ENCODE peak calls at places on chromosomes 7 and 10, in six cellular contexts. A, F, H, R, W and J are unnamed samples.

GRCh38 chr10:71763352-71764127 is 9.8 kb downstream of the VSIR start:
- DNase-seq in A (no peak), F (no peak), H (peak), R (no peak), W (no peak), J (no peak)

GRCh38 chr10:72330059-72330426 is 24.7 kb downstream of the DNAJB12 start:
- DNase-seq in A (no peak), F (no peak), H (no peak), R (no peak), W (no peak), J (no peak)

GRCh38 chr10:32962541-32962940 is 4.5 kb upstream of the ITGB1 start:
- DNase-seq in A (no peak), F (no peak), H (no peak), R (no peak), W (peak), J (no peak)

GRCh38 chr7:128221929-128222403 is 19.1 kb upstream of the LEP start:
- DNase-seq in A (no peak), F (no peak), H (no peak), R (no peak), W (peak), J (no peak)

GRCh38 chr7:127550247-127550646 is 35.1 kb downstream of the GCC1 start:
- DNase-seq in A (no peak), F (no peak), H (no peak), R (peak), W (no peak), J (no peak)

GRCh38 chr7:117781707-117782106 is 91.5 kb downstream of the CTTNBP2 start:
- DNase-seq in A (no peak), F (no peak), H (no peak), R (peak), W (no peak), J (no peak)

GRCh38 chr10:44763331-44763730 is 147.8 kb upstream of the TMEM72 start:
- DNase-seq in A (no peak), F (no peak), H (no peak), R (no peak), W (no peak), J (no peak)

GRCh38 chr7:103307487-103308231 is 10.4 kb downstream of the PMPCB start:
- DNase-seq in A (no peak), F (no peak), H (no peak), R (no peak), W (no peak), J (no peak)

GRCh38 chr7:2313450-2314208 is 612 bp downstream of the SNX8 start:
- DNase-seq in A (no peak), F (peak), H (no peak), R (no peak), W (peak), J (no peak)

GRCh38 chr7:39488467-39489393 is 77.5 kb upstream of the YAE1 start:
- DNase-seq in A (no peak), F (no peak), H (no peak), R (no peak), W (no peak), J (no peak)

GRCh38 chr7:45943986-45944385 is 22.9 kb upstream of the IGFBP3 start:
- DNase-seq in A (no peak), F (no peak), H (no peak), R (no peak), W (no peak), J (no peak)

GRCh38 chr10:71963351-71963755 is 842 bp upstream of the CHST3 start:
- DNase-seq in A (no peak), F (peak), H (no peak), R (no peak), W (no peak), J (peak)

GRCh38 chr10:12177642-12178041 is 18.0 kb downstream of the NUDT5 start:
- DNase-seq in A (no peak), F (no peak), H (no peak), R (peak), W (no peak), J (no peak)

GRCh38 chr10:100744980-100745881 is at the start of gene PAX2:
- DNase-seq in A (no peak), F (no peak), H (no peak), R (no peak), W (peak), J (no peak)

GRCh38 chr10:81179324-81179723 is 641.6 kb downstream of the SH2D4B start:
- DNase-seq in A (no peak), F (no peak), H (no peak), R (no peak), W (no peak), J (no peak)

GRCh38 chr7:108497082-108497725 is 28.7 kb downstream of the PNPLA8 start:
- DNase-seq in A (peak), F (no peak), H (peak), R (peak), W (peak), J (peak)

GRCh38 chr10:88582806-88583583 is at the start of gene RNLS:
- DNase-seq in A (no peak), F (peak), H (peak), R (peak), W (peak), J (peak)

GRCh38 chr10:73119952-73120351 is 9.7 kb downstream of the NUDT13 start:
- DNase-seq in A (no peak), F (no peak), H (no peak), R (no peak), W (no peak), J (no peak)

GRCh38 chr7:105206985-105207384 is 181.7 kb downstream of the SRPK2 start:
- DNase-seq in A (no peak), F (no peak), H (no peak), R (no peak), W (no peak), J (no peak)

GRCh38 chr10:1251769-1252168 is 195.6 kb downstream of the WDR37 start:
- DNase-seq in A (no peak), F (no peak), H (no peak), R (no peak), W (no peak), J (no peak)

GRCh38 chr10:89440262-89440661 is 25.9 kb downstream of the IFIT5 start:
- DNase-seq in A (no peak), F (no peak), H (no peak), R (no peak), W (no peak), J (no peak)

GRCh38 chr7:5523052-5523711 is 99.5 kb upstream of the TNRC18 start:
- DNase-seq in A (no peak), F (no peak), H (no peak), R (peak), W (peak), J (peak)

GRCh38 chr7:100170111-100170897 is 1.9 kb upstream of the GAL3ST4 start:
- DNase-seq in A (no peak), F (no peak), H (no peak), R (no peak), W (no peak), J (no peak)

GRCh38 chr10:103890194-103890658 is 27.8 kb downstream of the STN1 start:
- DNase-seq in A (no peak), F (no peak), H (no peak), R (no peak), W (peak), J (peak)

GRCh38 chr10:114405011-114405350 is 679 bp upstream of the AFAP1L2 start:
- DNase-seq in A (no peak), F (no peak), H (no peak), R (no peak), W (no peak), J (no peak)

GRCh38 chr10:86267286-86268195 is 99.1 kb downstream of the GRID1 start:
- DNase-seq in A (no peak), F (peak), H (no peak), R (no peak), W (no peak), J (no peak)

GRCh38 chr7:139767561-139767982 is 10.2 kb downstream of the HIPK2 start:
- DNase-seq in A (no peak), F (no peak), H (no peak), R (peak), W (peak), J (peak)

GRCh38 chr10:62332406-62332805 is 41.8 kb upstream of the ZNF365 start:
- DNase-seq in A (no peak), F (no peak), H (no peak), R (no peak), W (no peak), J (no peak)

GRCh38 chr10:18094793-18095192 is 45.4 kb upstream of the CACNB2 start:
- DNase-seq in A (no peak), F (no peak), H (no peak), R (no peak), W (no peak), J (no peak)

GRCh38 chr7:131498237-131498885 is 58.1 kb downstream of the PODXL start:
- DNase-seq in A (no peak), F (no peak), H (no peak), R (no peak), W (no peak), J (peak)

DNA sequence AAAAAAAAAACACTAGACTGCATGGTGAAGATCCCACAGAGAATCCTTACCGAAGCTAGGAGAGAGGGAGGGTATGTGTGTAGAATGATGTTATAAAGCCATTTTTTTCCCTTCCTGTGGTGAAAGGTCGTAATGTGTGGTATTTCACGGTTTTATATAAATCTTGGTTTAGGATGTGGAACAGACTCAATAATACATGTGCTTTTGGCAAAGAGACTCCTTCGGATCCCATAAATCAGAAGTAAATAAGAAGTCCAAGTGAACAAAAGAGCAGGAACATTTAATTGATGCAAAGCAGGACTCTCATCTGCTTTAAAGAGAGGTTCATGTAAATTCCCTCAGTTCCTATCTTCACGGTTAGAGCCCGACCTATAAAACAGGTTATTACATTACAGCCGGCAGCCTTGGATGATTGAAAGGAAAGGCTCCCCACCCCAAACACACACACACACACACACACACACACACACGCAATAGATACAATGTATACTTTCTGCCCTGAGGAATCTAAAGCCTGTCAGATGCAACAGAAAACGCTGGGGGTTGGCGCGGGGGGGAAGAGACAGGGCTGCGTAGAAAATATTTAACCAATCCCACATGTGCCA is 8.7 kb downstream of the DLX5 start:
- DNase-seq in A (no peak), F (no peak), H (no peak), R (no peak), W (no peak), J (no peak)
- H3K4me3 ChIP-seq in A (no peak), F (no peak), H (no peak), R (no peak), W (no peak), J (no peak)

GRCh38 chr7:26657139-26657753 is 207.1 kb downstream of the SKAP2 start:
- DNase-seq in A (no peak), F (no peak), H (no peak), R (no peak), W (no peak), J (no peak)
- TF ChIP-seq CTCF in A (no peak), F (no peak), H (no peak), R (no peak), W (no peak), J (no peak)

DNA sequence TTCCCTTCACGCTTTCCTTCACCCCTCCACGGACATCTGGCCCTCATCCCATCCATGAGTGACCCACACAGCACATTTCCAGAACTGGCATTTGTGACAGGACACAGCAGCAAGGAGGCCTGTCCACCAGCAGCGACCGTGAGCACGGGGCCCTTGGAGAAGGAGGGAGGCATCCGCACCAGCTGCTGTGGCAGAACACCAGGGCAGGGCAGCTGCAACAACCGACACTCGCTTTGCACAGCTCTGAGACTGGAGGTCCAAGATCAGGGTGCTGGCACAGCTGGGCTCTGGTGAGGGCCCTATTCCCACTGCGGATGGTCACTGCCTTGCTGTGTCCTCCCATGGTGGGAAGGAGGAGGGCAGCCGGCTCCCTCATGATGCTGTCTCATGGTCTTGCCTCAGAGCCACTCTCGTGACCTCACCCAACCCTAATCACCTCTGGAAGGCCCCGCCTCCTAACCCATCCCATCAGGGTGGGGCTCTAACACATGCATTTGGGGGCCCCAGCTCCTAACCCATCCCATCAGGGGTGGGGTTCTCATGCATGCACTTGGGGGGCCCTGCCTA is 36.7 kb downstream of the PTPRN2 start:
- DNase-seq in A (no peak), F (no peak), H (no peak), R (no peak), W (peak), J (no peak)
- H3K4me3 ChIP-seq in A (no peak), F (no peak), H (no peak), R (no peak), W (no peak), J (no peak)

GRCh38 chr7:37912756-37913155 is 3.9 kb downstream of the SFRP4 start:
- DNase-seq in A (no peak), F (no peak), H (no peak), R (peak), W (no peak), J (no peak)
- TF ChIP-seq CTCF in A (no peak), F (no peak), H (no peak), R (no peak), W (no peak), J (no peak)

DNA sequence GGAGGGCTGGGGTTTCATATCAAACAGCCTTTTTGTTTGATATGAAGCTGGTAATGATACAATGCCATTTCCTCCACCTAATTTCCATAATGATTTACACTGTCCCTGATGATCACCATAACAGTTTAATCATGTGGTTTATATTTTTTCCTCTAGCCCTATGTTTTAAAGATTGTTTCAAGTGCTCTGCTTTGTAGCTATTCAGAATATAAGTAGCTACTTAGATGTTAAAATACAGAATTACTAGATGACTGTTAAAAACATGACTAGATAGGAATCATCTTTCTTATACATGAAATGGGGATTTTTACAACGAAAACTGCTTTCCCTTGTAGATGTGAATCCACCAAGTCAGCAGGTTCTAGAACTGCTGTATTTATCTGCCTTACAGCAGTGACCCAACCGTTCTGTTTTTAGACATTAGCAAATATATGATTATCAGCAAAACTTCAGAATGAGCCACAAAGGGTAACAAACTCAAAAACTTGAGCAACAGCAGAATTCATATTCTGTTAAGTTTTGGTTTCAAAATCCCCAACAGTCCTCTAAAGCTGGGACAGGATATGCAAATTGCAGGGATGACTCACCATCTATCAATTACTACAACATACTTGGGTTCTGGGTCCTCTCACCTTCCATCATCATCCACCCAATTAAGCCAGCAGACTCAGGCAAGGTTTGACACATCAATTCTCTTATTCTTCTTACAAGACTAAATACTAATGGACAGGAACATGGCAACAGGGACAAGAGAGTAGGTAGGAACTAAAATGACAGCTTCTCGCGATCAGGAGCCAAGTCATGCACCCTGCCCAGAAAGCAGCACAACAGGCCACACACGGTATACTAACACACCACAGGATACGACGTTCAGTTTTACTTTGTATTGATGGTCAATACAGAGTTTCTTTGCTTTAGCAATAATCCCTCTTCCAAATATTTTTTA is 83.9 kb downstream of the PIP4K2A start:
- DNase-seq in A (no peak), F (no peak), H (peak), R (peak), W (peak), J (peak)
- H3K4me3 ChIP-seq in A (no peak), F (no peak), H (peak), R (no peak), W (peak), J (no peak)

GRCh38 chr7:150612925-150613324 is 19.3 kb downstream of the GIMAP6 start:
- DNase-seq in A (no peak), F (no peak), H (no peak), R (no peak), W (no peak), J (no peak)
- TF ChIP-seq CTCF in A (no peak), F (no peak), H (no peak), R (no peak), W (no peak), J (no peak)

GRCh38 chr10:110305767-110306451 is 1.2 kb upstream of the SMNDC1 start:
- DNase-seq in A (peak), F (no peak), H (peak), R (peak), W (peak), J (peak)
- H3K4me3 ChIP-seq in A (no peak), F (no peak), H (no peak), R (no peak), W (peak), J (peak)

GRCh38 chr10:47190301-47190700 is 109.7 kb upstream of the GDF10 start:
- DNase-seq in A (no peak), F (no peak), H (no peak), R (no peak), W (no peak), J (no peak)

GRCh38 chr10:47195274-47195885 is 104.6 kb upstream of the GDF10 start:
- DNase-seq in A (no peak), F (no peak), H (no peak), R (no peak), W (no peak), J (no peak)

GRCh38 chr10:47190802-47191450 is 109.1 kb upstream of the GDF10 start:
- DNase-seq in A (no peak), F (no peak), H (no peak), R (no peak), W (no peak), J (no peak)

GRCh38 chr10:47189802-47190201 is 110.2 kb upstream of the GDF10 start:
- DNase-seq in A (no peak), F (no peak), H (no peak), R (no peak), W (no peak), J (no peak)

GRCh38 chr10:47192273-47192672 is 107.7 kb upstream of the GDF10 start:
- DNase-seq in A (no peak), F (no peak), H (no peak), R (no peak), W (no peak), J (no peak)
- TF ChIP-seq CTCF in A (no peak), F (no peak), H (no peak), R (no peak), W (no peak), J (no peak)